ENCODE peak calls at places on chromosomes 3 and 15, in four cellular contexts. K is fibroblast of the aortic adventitia, Y is AG09319, X is Peyer's patch. O is an unnamed sample.

GRCh38 chr3:41600616-41601015 is 361.3 kb downstream of the ULK4 start:
- DNase-seq in X (no peak), K (no peak), Y (no peak), O (no peak)

GRCh38 chr3:148763921-148764320 is 63.7 kb upstream of the CPB1 start:
- DNase-seq in X (no peak), Y (no peak), K (no peak), O (no peak)

GRCh38 chr3:38587548-38588131 is 61.8 kb downstream of the SCN5A start:
- DNase-seq in X (no peak), Y (no peak), K (no peak), O (no peak)

GRCh38 chr3:153023896-153024295 is 138.1 kb upstream of the RAP2B start:
- DNase-seq in Y (no peak), X (no peak), K (no peak), O (no peak)

GRCh38 chr3:146491303-146491702 is 21.9 kb upstream of the PLSCR2 start:
- DNase-seq in K (peak; percentile 75), X (no peak), Y (no peak), O (peak; percentile 1)

GRCh38 chr3:86655096-86655495 is 335.9 kb downstream of the VGLL3 start:
- DNase-seq in K (no peak), Y (no peak), X (no peak), O (no peak)

GRCh38 chr15:86384191-86384590 is 304.5 kb downstream of the AGBL1 start:
- DNase-seq in Y (no peak), X (no peak), K (no peak), O (no peak)

GRCh38 chr3:128555098-128555825 is 62.3 kb upstream of the GATA2 start:
- DNase-seq in K (no peak), Y (no peak), X (no peak), O (no peak)

GRCh38 chr15:64144565-64145281 is 6.8 kb upstream of the SNX22 start:
- DNase-seq in X (no peak), K (no peak), Y (no peak), O (no peak)

GRCh38 chr15:58453931-58454793 is 22.4 kb downstream of the LIPC start:
- DNase-seq in K (no peak), Y (no peak), X (no peak), O (no peak)

GRCh38 chr3:111534701-111535100 is 7.3 kb upstream of the CD96 start:
- DNase-seq in X (no peak), Y (no peak), K (peak; percentile 20), O (peak; percentile 54)

GRCh38 chr3:129606522-129607390 is at the start of gene PLXND1:
- DNase-seq in X (no peak), K (peak; percentile 64), Y (no peak), O (peak; percentile 30)

GRCh38 chr3:33855884-33856546 is 57.6 kb downstream of the PDCD6IP start:
- DNase-seq in X (no peak), Y (no peak), K (peak; percentile 4), O (peak; percentile 42)

GRCh38 chr3:64267774-64268604 is 42.7 kb upstream of the PRICKLE2 start:
- DNase-seq in X (no peak), Y (no peak), K (peak; percentile 76), O (peak; percentile 58)

GRCh38 chr15:97995881-97996603 is 35.5 kb downstream of the ARRDC4 start:
- DNase-seq in K (peak; percentile 43), X (no peak), Y (no peak), O (no peak)

GRCh38 chr3:15113468-15113867 is 14.5 kb upstream of the RBSN start:
- DNase-seq in Y (no peak), K (no peak), X (no peak), O (no peak)

GRCh38 chr3:152269423-152270144 is 855 bp downstream of the MBNL1 start:
- DNase-seq in X (peak; percentile 46), Y (peak; percentile 93), K (peak; percentile 97), O (peak; percentile 93)

GRCh38 chr3:111070772-111071256 is 802 bp upstream of the NECTIN3 start:
- DNase-seq in X (no peak), Y (no peak), K (no peak), O (peak; percentile 76)

GRCh38 chr3:72175305-72175858 is 390.4 kb upstream of the PROK2 start:
- DNase-seq in Y (no peak), X (no peak), K (no peak), O (no peak)

GRCh38 chr3:27591321-27591711 is 107.1 kb upstream of the SLC4A7 start:
- DNase-seq in K (peak; percentile 55), X (no peak), Y (no peak), O (no peak)

GRCh38 chr3:128170866-128171516 is 17.7 kb downstream of the EEFSEC start:
- DNase-seq in K (peak; percentile 87), Y (peak; percentile 65), X (no peak), O (peak; percentile 79)

GRCh38 chr15:74696398-74696729 is 540 bp upstream of the EDC3 start:
- DNase-seq in Y (no peak), X (no peak), K (no peak), O (no peak)

GRCh38 chr15:76996526-76997401 is 1.8 kb downstream of the PSTPIP1 start:
- DNase-seq in K (peak; percentile 55), X (peak; percentile 34), Y (no peak), O (no peak)

GRCh38 chr3:136804813-136805212 is 14.1 kb upstream of the SLC35G2 start:
- DNase-seq in Y (no peak), K (no peak), X (no peak), O (no peak)

GRCh38 chr3:195180490-195181106 is 90.4 kb downstream of the XXYLT1 start:
- DNase-seq in Y (no peak), X (no peak), K (no peak), O (no peak)

GRCh38 chr3:195181107-195181498 is 89.9 kb downstream of the XXYLT1 start:
- DNase-seq in K (no peak), Y (no peak), X (no peak), O (no peak)

GRCh38 chr3:195183071-195183776 is 87.7 kb downstream of the XXYLT1 start:
- DNase-seq in Y (no peak), K (no peak), X (no peak), O (no peak)

GRCh38 chr3:195182470-195182795 is 88.5 kb downstream of the XXYLT1 start:
- DNase-seq in X (no peak), K (peak; percentile 16), Y (peak; percentile 22), O (peak; percentile 57)

GRCh38 chr3:195181781-195182469 is 89.0 kb downstream of the XXYLT1 start:
- DNase-seq in Y (no peak), X (no peak), K (no peak), O (peak; percentile 47)
- TF ChIP-seq CTCF in Y (no peak), X (no peak), K (no peak), O (no peak)

GRCh38 chr3:109903100-109903499 is 565.8 kb upstream of the DPPA4 start:
- DNase-seq in Y (no peak), X (no peak), K (no peak), O (no peak)
- TF ChIP-seq CTCF in Y (no peak), X (no peak), K (no peak), O (peak; percentile 21)

DNA sequence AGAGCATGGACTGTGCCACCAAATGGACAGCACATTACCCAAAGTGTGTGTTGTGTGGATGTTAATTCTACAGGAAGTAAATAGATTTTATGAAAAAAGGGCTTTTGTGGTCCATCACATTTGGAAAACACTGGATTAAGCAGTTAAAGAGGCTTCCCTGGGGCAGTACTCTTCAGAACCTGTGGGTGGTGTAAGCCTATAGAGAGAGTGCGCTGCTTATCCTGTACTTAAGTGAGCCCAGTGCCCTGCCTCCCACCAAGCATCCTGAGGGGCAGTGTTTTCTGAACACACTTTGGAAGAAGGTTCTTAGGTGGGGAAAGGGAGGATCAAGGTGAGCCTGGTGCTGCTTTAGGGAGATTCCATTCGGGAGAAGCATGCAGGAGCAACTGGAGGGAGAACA is 10.9 kb downstream of the TTLL3 start:
- DNase-seq in K (no peak), X (no peak), Y (no peak), O (no peak)
- TF ChIP-seq CTCF in K (peak; percentile 29), X (peak; percentile 32), Y (no peak), O (peak; percentile 64)

DNA sequence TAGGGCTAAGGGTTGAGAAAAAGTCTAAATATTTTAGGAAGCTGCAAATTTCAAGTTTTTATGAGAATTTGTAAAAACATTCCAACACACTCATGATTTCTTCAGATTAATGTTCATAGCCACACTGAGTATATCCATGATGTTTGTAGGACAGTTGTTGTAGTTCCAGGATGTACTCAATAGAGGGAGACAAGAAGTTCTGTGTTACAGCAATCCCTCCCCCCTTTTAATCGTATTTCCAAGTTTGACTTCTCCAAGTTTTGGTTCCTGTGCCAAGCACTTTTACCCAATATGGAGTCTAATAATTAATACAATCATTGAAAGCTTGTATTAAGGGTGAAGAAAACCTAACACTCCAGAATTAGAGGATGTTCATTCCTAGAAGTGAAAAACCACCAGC is 143.4 kb downstream of the FEZF2 start:
- DNase-seq in X (no peak), K (no peak), Y (no peak), O (no peak)
- TF ChIP-seq CTCF in X (no peak), K (no peak), Y (no peak), O (peak; percentile 56)

DNA sequence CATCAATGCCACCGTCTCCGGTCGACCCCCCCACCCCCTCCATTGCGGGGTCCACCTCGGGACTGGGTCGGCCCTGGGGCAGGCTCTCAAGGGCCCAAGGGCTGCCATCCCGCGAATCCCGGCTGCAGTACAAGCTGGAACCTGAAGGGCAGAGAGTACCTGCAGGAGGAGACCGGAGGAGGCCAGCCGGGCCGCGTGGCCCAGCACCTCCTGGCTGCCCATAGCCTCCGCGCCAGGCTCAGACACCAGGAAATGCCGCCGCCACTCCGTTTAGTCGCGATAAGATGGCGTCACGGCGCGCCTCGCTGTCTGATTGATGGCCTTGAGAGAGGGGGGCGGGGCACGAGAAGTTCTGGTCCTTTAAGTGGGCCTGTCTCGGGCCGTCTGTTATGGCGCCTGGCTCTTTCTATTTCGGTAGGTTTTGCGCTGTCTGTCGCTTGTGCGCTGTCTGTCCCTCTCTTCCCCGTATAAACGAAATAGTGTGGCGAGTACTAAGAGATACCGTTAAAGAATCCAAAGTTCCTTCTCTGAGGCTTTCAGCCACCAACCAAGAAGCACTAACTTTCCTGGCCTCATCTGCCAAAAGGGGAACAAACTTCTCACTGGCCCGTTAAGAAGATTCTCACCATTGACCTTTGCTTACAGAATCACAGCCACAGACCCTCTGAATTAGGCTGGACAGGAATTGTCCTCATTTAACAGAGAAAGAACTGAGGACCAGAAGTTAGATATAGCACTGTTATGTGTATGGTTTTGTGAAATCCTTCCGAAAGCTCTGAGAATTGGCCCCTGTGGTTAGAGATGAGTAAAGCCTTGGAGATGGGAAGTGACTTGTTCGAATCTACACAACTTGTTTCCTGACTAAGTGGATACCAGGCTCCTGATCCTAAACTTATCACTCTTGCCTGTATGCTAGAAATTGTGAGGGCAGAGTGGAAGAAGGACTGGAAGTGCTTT is at the start of gene RFT1:
- DNase-seq in X (peak; percentile 100), Y (peak; percentile 89), K (peak; percentile 95), O (peak; percentile 92)
- TF ChIP-seq CTCF in X (peak; percentile 46), Y (no peak), K (peak; percentile 14), O (peak; percentile 44)

GRCh38 chr3:12329063-12329462 is 40.2 kb downstream of the PPARG start:
- DNase-seq in X (no peak), Y (no peak), K (no peak), O (no peak)
- TF ChIP-seq CTCF in X (no peak), Y (no peak), K (no peak), O (peak; percentile 33)

GRCh38 chr3:52536112-52536368 is 365 bp upstream of the UQCC5 start:
- DNase-seq in X (no peak), K (no peak), Y (no peak), O (no peak)
- TF ChIP-seq CTCF in X (no peak), K (no peak), Y (no peak), O (no peak)